ENCODE peak calls at places on chromosomes 2 and 18, in ten cellular contexts. U is NCI-H187; N is stimulated activated CD8-positive, alpha-beta memory T cell treated with anti-CD3 and anti-CD28 coated beads, Interleukin-15, amount 100 ng/mL, for 24 hours; J is left ventricle myocardium inferior; I is A549; S is IMR-90; K is NCI-H1417; G is body of pancreas; Y is iris pigment epithelial cell; W is colonic mucosa. V is an unnamed sample.

GRCh38 chr2:10717630-10718029 is 3.8 kb upstream of the ATP6V1C2 start:
- DNase-seq in U (no peak), N (no peak), J (no peak), I (no peak), S (peak; percentile 61), K (no peak), G (no peak), Y (peak; percentile 67), W (no peak), V (no peak)

GRCh38 chr2:136072616-136073015 is 45.3 kb downstream of the CXCR4 start:
- DNase-seq in U (no peak), N (no peak), J (no peak), I (no peak), S (no peak), K (no peak), G (no peak), Y (no peak), W (no peak), V (no peak)

GRCh38 chr2:191061381-191061982 is 47.5 kb upstream of the STAT1 start:
- DNase-seq in U (no peak), N (no peak), J (no peak), I (no peak), S (no peak), K (no peak), G (no peak), Y (no peak), W (no peak), V (no peak)

GRCh38 chr2:19292007-19292406 is 66.4 kb downstream of the OSR1 start:
- DNase-seq in U (no peak), N (no peak), J (no peak), I (no peak), S (no peak), K (no peak), G (no peak), Y (no peak), W (no peak), V (no peak)

GRCh38 chr2:171671867-171672266 is 15.4 kb upstream of the DYNC1I2 start:
- DNase-seq in U (no peak), N (no peak), J (no peak), I (no peak), S (no peak), K (no peak), G (no peak), Y (no peak), W (no peak), V (no peak)

GRCh38 chr2:159982270-159982669 is 80.1 kb downstream of the PLA2R1 start:
- DNase-seq in U (no peak), N (no peak), J (no peak), I (peak; percentile 26), S (peak; percentile 64), K (no peak), G (no peak), Y (peak; percentile 93), W (no peak), V (no peak)

GRCh38 chr2:209471037-209471436 is 47.2 kb downstream of the MAP2 start:
- DNase-seq in U (no peak), N (no peak), J (no peak), I (no peak), S (peak; percentile 55), K (no peak), G (no peak), Y (peak; percentile 85), W (no peak), V (no peak)

GRCh38 chr18:36314754-36315153 is 17.2 kb downstream of the FHOD3 start:
- DNase-seq in U (no peak), N (no peak), J (no peak), I (peak; percentile 17), S (peak; percentile 89), K (no peak), G (no peak), Y (peak; percentile 85), W (no peak), V (no peak)

GRCh38 chr18:67428805-67429204 is 87.7 kb downstream of the DSEL start:
- DNase-seq in U (no peak), N (no peak), J (no peak), I (no peak), S (peak; percentile 82), K (no peak), G (no peak), Y (peak; percentile 69), W (no peak), V (no peak)

GRCh38 chr2:17149945-17150344 is 368.3 kb downstream of the RAD51AP2 start:
- DNase-seq in U (no peak), N (no peak), J (no peak), I (no peak), S (no peak), K (no peak), G (no peak), Y (no peak), W (no peak), V (no peak)

GRCh38 chr2:1731963-1732768 is 12.1 kb downstream of the PXDN start:
- DNase-seq in U (no peak), N (no peak), J (peak; percentile 26), I (no peak), S (peak; percentile 92), K (no peak), G (peak; percentile 9), Y (peak; percentile 95), W (peak; percentile 29), V (peak; percentile 16)

GRCh38 chr2:15596968-15597367 is 5.3 kb downstream of the DDX1 start:
- DNase-seq in U (no peak), N (no peak), J (no peak), I (no peak), S (no peak), K (no peak), G (no peak), Y (no peak), W (no peak), V (no peak)

GRCh38 chr2:237196866-237197618 is 111.4 kb downstream of the COPS8 start:
- DNase-seq in U (no peak), N (no peak), J (no peak), I (peak; percentile 56), S (peak; percentile 96), K (peak; percentile 20), G (no peak), Y (peak; percentile 81), W (no peak), V (no peak)

GRCh38 chr2:219405451-219405850 is 12.7 kb upstream of the DES start:
- DNase-seq in U (no peak), N (no peak), J (peak; percentile 65), I (no peak), S (no peak), K (no peak), G (no peak), Y (no peak), W (no peak), V (no peak)

GRCh38 chr2:46298522-46299351 is 1.5 kb downstream of the EPAS1 start:
- DNase-seq in U (no peak), N (no peak), J (peak; percentile 73), I (peak; percentile 69), S (peak; percentile 47), K (peak; percentile 72), G (peak; percentile 68), Y (peak; percentile 62), W (peak; percentile 73), V (peak; percentile 73)

GRCh38 chr2:65031341-65032015 is 24.7 kb upstream of the CEP68 start:
- DNase-seq in U (no peak), N (no peak), J (no peak), I (no peak), S (no peak), K (peak; percentile 57), G (peak; percentile 17), Y (no peak), W (peak; percentile 69), V (peak; percentile 67)

GRCh38 chr18:12679183-12679786 is 21.4 kb upstream of the SPIRE1 start:
- DNase-seq in U (no peak), N (no peak), J (peak; percentile 64), I (no peak), S (peak; percentile 42), K (no peak), G (no peak), Y (peak; percentile 64), W (peak; percentile 29), V (no peak)

GRCh38 chr2:16639431-16639830 is 26.2 kb downstream of the CYRIA start:
- DNase-seq in U (no peak), N (no peak), J (no peak), I (no peak), S (no peak), K (no peak), G (no peak), Y (no peak), W (no peak), V (no peak)

GRCh38 chr2:97707428-97708380 is 5.7 kb upstream of the ZAP70 start:
- DNase-seq in U (no peak), N (no peak), J (no peak), I (no peak), S (no peak), K (no peak), G (no peak), Y (no peak), W (peak; percentile 54), V (peak; percentile 70)

GRCh38 chr18:47558110-47558750 is 306.8 kb upstream of the SKOR2 start:
- DNase-seq in U (no peak), N (no peak), J (no peak), I (no peak), S (no peak), K (no peak), G (no peak), Y (no peak), W (no peak), V (no peak)

GRCh38 chr2:191226196-191226595 is 19.0 kb upstream of the MYO1B start:
- DNase-seq in U (no peak), N (no peak), J (no peak), I (no peak), S (peak; percentile 53), K (no peak), G (no peak), Y (peak; percentile 52), W (no peak), V (no peak)